ENCODE peak calls at places on chromosomes 7 and 10, in five cellular contexts. N, Z, D, Y and S are unnamed samples.

GRCh38 chr10:103493362-103493871 is at the start of gene NEURL1:
- DNase-seq in N (no peak), Z (no peak), D (no peak), Y (peak; percentile 55), S (no peak)

GRCh38 chr10:3805791-3806381 is 20.9 kb upstream of the KLF6 start:
- DNase-seq in N (peak; percentile 77), Z (no peak), D (no peak), Y (peak; percentile 91), S (peak; percentile 74)

GRCh38 chr10:93535293-93535692 is 31.2 kb upstream of the FFAR4 start:
- DNase-seq in N (no peak), Z (no peak), D (no peak), Y (no peak), S (no peak)

GRCh38 chr7:157875230-157876179 is 538.7 kb downstream of the DNAJB6 start:
- DNase-seq in N (no peak), Z (no peak), D (no peak), Y (peak; percentile 6), S (peak; percentile 11)

GRCh38 chr7:92872701-92873100 is 36.3 kb upstream of the CDK6 start:
- DNase-seq in N (peak; percentile 13), Z (no peak), D (no peak), Y (no peak), S (peak; percentile 60)

GRCh38 chr10:75395955-75396860 is 5.4 kb downstream of the ZNF503 start:
- DNase-seq in N (no peak), Z (peak; percentile 78), D (no peak), Y (no peak), S (no peak)

GRCh38 chr10:75431180-75432111 is at the start of gene LRMDA:
- DNase-seq in N (no peak), Z (peak; percentile 86), D (no peak), Y (no peak), S (peak; percentile 45)

GRCh38 chr10:50540069-50540825 is 83.5 kb downstream of the SGMS1 start:
- DNase-seq in N (peak; percentile 38), Z (no peak), D (no peak), Y (no peak), S (peak; percentile 51)

GRCh38 chr10:88473989-88474883 is 108.9 kb downstream of the RNLS start:
- DNase-seq in N (no peak), Z (peak; percentile 63), D (peak; percentile 57), Y (no peak), S (peak; percentile 52)

GRCh38 chr10:62742447-62743105 is 61.9 kb upstream of the ADO start:
- DNase-seq in N (peak; percentile 8), Z (no peak), D (no peak), Y (no peak), S (no peak)

GRCh38 chr7:7166318-7166717 is 16.0 kb upstream of the C1GALT1 start:
- DNase-seq in N (no peak), Z (no peak), D (no peak), Y (no peak), S (no peak)

GRCh38 chr7:20491286-20491685 is 124.2 kb upstream of the ABCB5 start:
- DNase-seq in N (no peak), Z (no peak), D (no peak), Y (no peak), S (no peak)

GRCh38 chr7:375901-376305 is 85.9 kb downstream of the FOXL3 start:
- DNase-seq in N (no peak), Z (no peak), D (no peak), Y (no peak), S (no peak)

GRCh38 chr10:95861401-95861800 is 46.4 kb upstream of the CC2D2B start:
- DNase-seq in N (no peak), Z (no peak), D (no peak), Y (no peak), S (no peak)

GRCh38 chr10:108452483-108453060 is 1288.1 kb upstream of the SORCS1 start:
- DNase-seq in N (no peak), Z (no peak), D (no peak), Y (no peak), S (no peak)

GRCh38 chr10:98376485-98376884 is 38.5 kb downstream of the PYROXD2 start:
- DNase-seq in N (peak; percentile 69), Z (no peak), D (no peak), Y (no peak), S (peak; percentile 22)

GRCh38 chr7:35908305-35909223 is 107.7 kb downstream of the SEPTIN7 start:
- DNase-seq in N (no peak), Z (no peak), D (no peak), Y (peak; percentile 51), S (no peak)

GRCh38 chr10:26507441-26507840 is 69.3 kb downstream of the APBB1IP start:
- DNase-seq in N (no peak), Z (no peak), D (no peak), Y (no peak), S (no peak)
- H3K36me3 ChIP-seq in N (no peaks in the 10 kb centered on the region), Z (peaks cover 5% of the 10 kb centered on the region), D (no peaks in the 10 kb centered on the region), Y (no peaks in the 10 kb centered on the region), S (no peaks in the 10 kb centered on the region)

DNA sequence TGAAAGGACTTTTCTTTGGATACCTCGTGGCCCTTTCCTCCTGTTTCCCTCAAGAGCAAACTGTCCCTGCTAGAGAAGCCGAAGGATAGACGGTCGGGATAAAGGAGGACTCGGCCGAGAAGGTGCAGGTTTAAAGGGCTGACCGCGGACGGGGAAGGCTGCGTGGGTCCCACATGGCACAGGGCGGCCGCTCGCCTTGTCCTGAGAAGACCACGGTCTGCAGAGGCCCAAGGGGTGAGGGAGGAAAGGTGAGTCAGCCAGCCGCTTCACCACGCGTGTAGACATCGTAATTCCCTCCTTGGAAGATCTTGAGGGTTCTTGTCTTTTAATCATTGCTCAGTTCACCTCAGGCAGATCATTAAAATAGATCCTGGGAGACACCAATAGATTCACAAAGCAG is 253.8 kb downstream of the DPP6 start:
- DNase-seq in N (no peak), Z (no peak), D (no peak), Y (no peak), S (no peak)
- H3K36me3 ChIP-seq in N (no peaks in the 10 kb centered on the region), Z (no peaks in the 10 kb centered on the region), D (no peaks in the 10 kb centered on the region), Y (no peaks in the 10 kb centered on the region), S (no peaks in the 10 kb centered on the region)

GRCh38 chr7:16326099-16326498 is 95.2 kb downstream of the CRPPA start:
- DNase-seq in N (no peak), Z (no peak), D (no peak), Y (no peak), S (no peak)
- H3K36me3 ChIP-seq in N (no peaks in the 10 kb centered on the region), Z (no peaks in the 10 kb centered on the region), D (no peaks in the 10 kb centered on the region), Y (no peaks in the 10 kb centered on the region), S (no peaks in the 10 kb centered on the region)

GRCh38 chr10:11245510-11245909 is 227.8 kb downstream of the CELF2 start:
- DNase-seq in N (no peak), Z (no peak), D (no peak), Y (no peak), S (no peak)

GRCh38 chr10:11245981-11246590 is 228.4 kb downstream of the CELF2 start:
- DNase-seq in N (no peak), Z (no peak), D (no peak), Y (no peak), S (no peak)

GRCh38 chr10:11245095-11245479 is 227.4 kb downstream of the CELF2 start:
- DNase-seq in N (no peak), Z (no peak), D (no peak), Y (no peak), S (no peak)

GRCh38 chr10:11249134-11249533 is 231.5 kb downstream of the CELF2 start:
- DNase-seq in N (no peak), Z (no peak), D (no peak), Y (no peak), S (no peak)

GRCh38 chr10:11246752-11247467 is 229.2 kb downstream of the CELF2 start:
- DNase-seq in N (no peak), Z (no peak), D (no peak), Y (no peak), S (no peak)
- H3K36me3 ChIP-seq in N (no peaks in the 10 kb centered on the region), Z (peaks cover 32% of the 10 kb centered on the region), D (no peaks in the 10 kb centered on the region), Y (no peaks in the 10 kb centered on the region), S (no peaks in the 10 kb centered on the region)

GRCh38 chr7:110534241-110534931 is 556.5 kb upstream of the LRRN3 start:
- DNase-seq in N (peak; percentile 71), Z (no peak), D (peak; percentile 79), Y (peak; percentile 1), S (peak; percentile 9)
- H3K36me3 ChIP-seq in N (no peaks in the 10 kb centered on the region), Z (no peaks in the 10 kb centered on the region), D (no peaks in the 10 kb centered on the region), Y (no peaks in the 10 kb centered on the region), S (no peaks in the 10 kb centered on the region)

DNA sequence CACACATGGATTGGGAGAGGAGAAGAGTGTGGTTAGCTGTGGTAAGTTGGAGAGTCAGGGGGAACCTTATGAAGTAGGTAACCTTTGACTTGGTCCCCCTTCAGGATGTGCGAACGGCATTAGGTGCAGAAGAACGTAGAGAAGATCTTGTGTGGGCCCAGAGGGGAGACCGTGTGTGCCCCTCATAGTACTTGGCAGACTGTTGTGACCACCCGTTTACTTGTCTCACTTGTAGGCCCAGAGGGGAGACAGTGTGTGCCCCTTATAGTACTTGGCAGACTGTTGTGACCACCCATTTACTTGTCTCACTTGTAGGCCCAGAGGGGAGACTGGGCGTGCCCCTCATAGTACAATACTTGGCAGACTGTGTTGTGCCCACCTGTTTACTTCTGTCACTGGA is 2.6 kb downstream of the GTPBP4 start:
- DNase-seq in N (no peak), Z (peak; percentile 46), D (no peak), Y (no peak), S (no peak)
- H3K36me3 ChIP-seq in N (peaks cover 20% of the 10 kb centered on the region), Z (peaks cover 35% of the 10 kb centered on the region), D (peaks cover 13% of the 10 kb centered on the region), Y (peaks cover 41% of the 10 kb centered on the region), S (peaks cover 62% of the 10 kb centered on the region)